ENCODE peak calls at places on chromosome 2, in ten cellular contexts. Q is K562, R is astrocyte, U is right lobe of liver, L is PC-9, F is AG04450, S is heart left ventricle, J is neural progenitor cell, M is IMR-90, P is adrenal gland. K is an unnamed sample.
A peak's percentile ranks its signal among the peaks of the same experiment; 100 is the strongest.

GRCh38 chr2:1653137-1653789 is 91.1 kb downstream of the PXDN start:
- DNase-seq in Q (no peak), R (peak; percentile 99), U (no peak), L (no peak), F (peak; percentile 88), S (no peak), J (no peak), M (peak; percentile 98), P (no peak), K (no peak)

GRCh38 chr2:10947005-10947440 is 35.3 kb downstream of the KCNF1 start:
- DNase-seq in Q (no peak), R (peak; percentile 39), U (no peak), L (peak; percentile 67), F (no peak), S (no peak), J (no peak), M (peak; percentile 51), P (no peak), K (no peak)

GRCh38 chr2:234083572-234084348 is 33.3 kb downstream of the SPP2 start:
- DNase-seq in Q (no peak), R (no peak), U (no peak), L (no peak), F (no peak), S (no peak), J (no peak), M (no peak), P (no peak), K (no peak)

GRCh38 chr2:235859651-235860050 is 308.5 kb downstream of the GBX2 start:
- DNase-seq in Q (no peak), R (no peak), U (no peak), L (no peak), F (no peak), S (no peak), J (peak; percentile 15), M (no peak), P (no peak), K (no peak)

GRCh38 chr2:32168513-32168912 is 2.8 kb downstream of the SLC30A6 start:
- DNase-seq in Q (peak; percentile 47), R (no peak), U (no peak), L (no peak), F (no peak), S (no peak), J (peak; percentile 19), M (no peak), P (no peak), K (peak; percentile 41)

GRCh38 chr2:47040662-47041061 is 114.4 kb downstream of the STPG4 start:
- DNase-seq in Q (no peak), R (no peak), U (peak; percentile 80), L (no peak), F (no peak), S (no peak), J (no peak), M (no peak), P (no peak), K (no peak)

GRCh38 chr2:140376686-140377085 is 1596.5 kb upstream of the NXPH2 start:
- DNase-seq in Q (no peak), R (peak; percentile 4), U (no peak), L (no peak), F (no peak), S (no peak), J (no peak), M (no peak), P (no peak), K (no peak)

GRCh38 chr2:152186257-152186656 is 10.7 kb upstream of the STAM2 start:
- DNase-seq in Q (no peak), R (no peak), U (no peak), L (no peak), F (no peak), S (no peak), J (no peak), M (peak; percentile 16), P (no peak), K (no peak)

GRCh38 chr2:84556190-84556589 is 39.9 kb downstream of the DNAH6 start:
- DNase-seq in Q (no peak), R (no peak), U (no peak), L (no peak), F (no peak), S (no peak), J (no peak), M (no peak), P (no peak), K (no peak)

DNA sequence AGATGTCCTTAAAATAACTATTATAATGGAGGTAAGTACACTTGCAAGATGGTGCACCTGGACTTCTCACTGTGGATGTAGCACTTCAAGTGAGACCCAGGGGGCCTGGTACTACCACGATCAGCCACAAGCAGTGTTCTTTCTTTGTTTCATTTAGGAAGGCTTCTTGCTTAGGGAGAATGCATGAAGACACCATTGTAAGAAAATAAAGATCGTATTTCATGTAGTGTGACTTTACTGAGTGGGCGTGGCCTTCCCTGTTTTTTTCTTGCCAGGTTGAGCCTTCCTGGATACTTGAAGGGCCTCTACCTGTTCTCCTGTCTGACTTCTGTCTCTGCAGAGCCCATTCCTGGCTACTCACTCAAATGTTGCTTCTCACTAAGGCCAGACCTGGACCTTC is 615.6 kb upstream of the SOX11 start:
- DNase-seq in Q (no peak), R (no peak), U (no peak), L (no peak), F (no peak), S (no peak), J (peak; percentile 16), M (no peak), P (no peak), K (no peak)
- TF ChIP-seq CTCF in Q (no peak), R (no peak), U (no peak), L (no peak), F (no peak), S (no peak), J (peak; percentile 8), M (no peak), P (no peak), K (no peak)

DNA sequence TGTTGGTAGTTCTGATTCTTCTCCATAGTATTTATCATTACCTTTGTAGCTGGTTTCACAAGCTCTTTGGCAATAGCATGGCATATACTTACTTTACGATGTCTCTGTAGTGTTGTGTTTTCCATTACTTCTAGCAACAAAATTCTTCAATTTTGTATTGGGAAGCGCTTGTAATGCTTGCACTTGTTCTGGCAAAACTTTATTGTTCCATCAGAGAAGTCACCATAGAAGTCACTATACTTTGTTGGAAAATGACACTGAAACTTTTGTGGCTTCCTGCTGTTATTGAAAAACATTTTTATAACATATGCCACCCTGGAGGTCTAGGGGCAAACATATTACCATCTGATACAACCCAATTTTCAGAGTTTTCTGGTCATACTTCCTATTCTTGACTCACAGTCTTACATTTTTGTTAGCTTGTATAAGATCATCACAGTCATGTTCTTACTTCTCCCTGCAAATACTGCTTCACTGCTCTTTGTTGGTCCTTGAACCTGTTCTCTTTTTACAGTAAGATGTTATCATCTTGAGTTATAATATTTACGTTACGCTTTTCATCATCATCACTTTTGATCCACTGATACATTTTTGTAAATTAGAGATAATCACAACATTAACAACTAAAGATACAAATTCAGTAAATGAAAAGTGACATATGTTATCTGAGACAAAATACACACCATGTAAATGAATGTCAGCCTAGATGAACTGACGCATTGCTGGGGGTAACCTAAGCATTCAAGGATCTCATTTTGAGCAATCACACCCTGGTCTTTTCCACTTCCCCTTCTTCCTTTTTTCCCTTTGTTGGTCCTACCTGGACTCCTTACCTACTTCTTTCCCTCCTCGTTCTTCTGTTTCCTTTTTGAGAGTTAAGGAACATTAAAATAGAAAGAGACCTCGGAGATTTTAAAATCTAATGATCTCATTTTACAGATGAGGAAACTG is 33.3 kb upstream of the CXCR4 start:
- DNase-seq in Q (no peak), R (no peak), U (no peak), L (no peak), F (no peak), S (no peak), J (no peak), M (no peak), P (no peak), K (no peak)
- H3K9me3 ChIP-seq in Q (no peaks in the 10 kb centered on the region), R (no peaks in the 10 kb centered on the region), U (no peaks in the 10 kb centered on the region), L (no peaks in the 10 kb centered on the region), F (no peaks in the 10 kb centered on the region), S (no peaks in the 10 kb centered on the region), J (no peaks in the 10 kb centered on the region), M (no peaks in the 10 kb centered on the region), P (no peaks in the 10 kb centered on the region), K (no peaks in the 10 kb centered on the region)

DNA sequence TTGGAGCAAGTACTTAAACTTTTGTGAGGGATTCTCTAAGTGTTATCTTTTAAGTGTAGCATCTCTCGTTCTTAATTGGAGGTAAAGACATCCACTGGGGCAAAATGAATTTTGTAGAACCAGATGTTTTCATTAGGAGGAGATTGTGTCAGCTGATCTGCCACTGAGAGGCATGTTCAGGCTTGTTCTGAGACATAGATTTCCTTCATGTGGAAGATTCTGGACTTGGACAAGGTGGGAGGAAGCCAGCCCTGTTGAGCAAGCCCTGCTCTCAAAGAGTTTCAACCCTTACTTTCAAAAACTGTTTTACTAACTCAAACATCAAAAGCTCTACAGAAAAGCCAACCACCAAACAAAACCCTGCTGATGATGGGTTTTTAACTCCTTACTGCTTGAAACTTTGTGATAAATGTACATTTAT is 6.5 kb downstream of the MAP4K4 start:
- DNase-seq in Q (no peak), R (peak; percentile 74), U (no peak), L (no peak), F (peak; percentile 66), S (no peak), J (no peak), M (peak; percentile 77), P (no peak), K (no peak)
- H3K27ac ChIP-seq in Q (no peak overlapping the region), R (peak overlapping the region; percentile 52), U (no peak overlapping the region), L (no peak overlapping the region), F (peak overlapping the region; percentile 70), S (peak overlapping the region; percentile 41), J (no peak overlapping the region), M (peak overlapping the region; percentile 95), P (no peak overlapping the region), K (no peak overlapping the region)

GRCh38 chr2:201643216-201643651 is at the start of gene TMEM237:
- DNase-seq in Q (peak; percentile 35), R (peak; percentile 25), U (peak; percentile 65), L (peak; percentile 42), F (no peak), S (peak; percentile 76), J (peak; percentile 76), M (peak; percentile 16), P (peak; percentile 45), K (peak; percentile 65)
- TF ChIP-seq CTCF in Q (no peak), R (no peak), U (no peak), L (no peak), F (no peak), S (no peak), J (no peak), M (no peak), P (no peak), K (no peak)

K was measured in WERI-Rb-1.